ENCODE peak calls at places on chromosomes 16 and 17, in ten cellular contexts. One of them, this sample, is unnamed. For H3K4me1 and H3K9me3, the result is how much of the 10 kb centered on the place peaks cover.

GRCh38 chr16:27515874-27516353 is 33.8 kb downstream of the GTF3C1 start:
- DNase-seq in right cardiac atrium: no peak
- DNase-seq in tibial nerve: no peak
- DNase-seq in A549: peak
- DNase-seq in fibroblast of lung: no peak
- DNase-seq in PC-9: peak
- DNase-seq in heart right ventricle: peak
- DNase-seq in right atrium auricular region: no peak
- DNase-seq in stomach: peak
- DNase-seq in vagina: no peak
- DNase-seq in this sample: no peak

GRCh38 chr16:23134274-23134673 is 15.0 kb downstream of the USP31 start:
- DNase-seq in right cardiac atrium: peak
- DNase-seq in tibial nerve: no peak
- DNase-seq in A549: no peak
- DNase-seq in fibroblast of lung: no peak
- DNase-seq in PC-9: no peak
- DNase-seq in heart right ventricle: peak
- DNase-seq in right atrium auricular region: no peak
- DNase-seq in stomach: no peak
- DNase-seq in vagina: no peak
- DNase-seq in this sample: no peak

GRCh38 chr16:72036098-72036497 is 18.2 kb upstream of the HP start:
- DNase-seq in right cardiac atrium: no peak
- DNase-seq in tibial nerve: no peak
- DNase-seq in A549: no peak
- DNase-seq in fibroblast of lung: no peak
- DNase-seq in PC-9: no peak
- DNase-seq in heart right ventricle: no peak
- DNase-seq in right atrium auricular region: no peak
- DNase-seq in stomach: no peak
- DNase-seq in vagina: no peak
- DNase-seq in this sample: no peak

GRCh38 chr17:57955183-57955952 is at the start of gene CUEDC1:
- DNase-seq in right cardiac atrium: peak
- DNase-seq in tibial nerve: peak
- DNase-seq in A549: peak
- DNase-seq in fibroblast of lung: peak
- DNase-seq in PC-9: peak
- DNase-seq in heart right ventricle: peak
- DNase-seq in right atrium auricular region: no peak
- DNase-seq in stomach: peak
- DNase-seq in vagina: no peak
- DNase-seq in this sample: peak

GRCh38 chr16:84058664-84059063 is 16.1 kb upstream of the SLC38A8 start:
- DNase-seq in right cardiac atrium: peak
- DNase-seq in tibial nerve: no peak
- DNase-seq in A549: no peak
- DNase-seq in fibroblast of lung: no peak
- DNase-seq in PC-9: no peak
- DNase-seq in heart right ventricle: no peak
- DNase-seq in right atrium auricular region: no peak
- DNase-seq in stomach: no peak
- DNase-seq in vagina: no peak
- DNase-seq in this sample: no peak

GRCh38 chr17:40561294-40561870 is 3.9 kb downstream of the CCR7 start:
- DNase-seq in right cardiac atrium: no peak
- DNase-seq in tibial nerve: no peak
- DNase-seq in A549: no peak
- DNase-seq in fibroblast of lung: no peak
- DNase-seq in PC-9: no peak
- DNase-seq in heart right ventricle: no peak
- DNase-seq in right atrium auricular region: no peak
- DNase-seq in stomach: peak
- DNase-seq in vagina: no peak
- DNase-seq in this sample: no peak

GRCh38 chr16:12252616-12253015 is 276.1 kb downstream of the SNX29 start:
- DNase-seq in right cardiac atrium: peak
- DNase-seq in tibial nerve: no peak
- DNase-seq in A549: no peak
- DNase-seq in fibroblast of lung: no peak
- DNase-seq in PC-9: no peak
- DNase-seq in heart right ventricle: no peak
- DNase-seq in right atrium auricular region: no peak
- DNase-seq in stomach: no peak
- DNase-seq in vagina: no peak
- DNase-seq in this sample: peak

GRCh38 chr17:72187544-72187943 is 66.7 kb downstream of the SOX9 start:
- DNase-seq in right cardiac atrium: peak
- DNase-seq in tibial nerve: peak
- DNase-seq in A549: no peak
- DNase-seq in fibroblast of lung: peak
- DNase-seq in PC-9: no peak
- DNase-seq in heart right ventricle: peak
- DNase-seq in right atrium auricular region: peak
- DNase-seq in stomach: peak
- DNase-seq in vagina: no peak
- DNase-seq in this sample: peak

GRCh38 chr17:74408262-74408661 is 23.6 kb upstream of the GPRC5C start:
- DNase-seq in right cardiac atrium: no peak
- DNase-seq in tibial nerve: no peak
- DNase-seq in A549: peak
- DNase-seq in fibroblast of lung: peak
- DNase-seq in PC-9: peak
- DNase-seq in heart right ventricle: no peak
- DNase-seq in right atrium auricular region: no peak
- DNase-seq in stomach: peak
- DNase-seq in vagina: no peak
- DNase-seq in this sample: peak

GRCh38 chr16:15644306-15644961 is 1.5 kb upstream of the MARF1 start:
- DNase-seq in right cardiac atrium: no peak
- DNase-seq in tibial nerve: no peak
- DNase-seq in A549: no peak
- DNase-seq in fibroblast of lung: peak
- DNase-seq in PC-9: no peak
- DNase-seq in heart right ventricle: no peak
- DNase-seq in right atrium auricular region: no peak
- DNase-seq in stomach: no peak
- DNase-seq in vagina: no peak
- DNase-seq in this sample: peak

GRCh38 chr17:62727916-62728672 is 80.0 kb downstream of the MARCHF10 start:
- DNase-seq in right cardiac atrium: no peak
- DNase-seq in tibial nerve: no peak
- DNase-seq in A549: no peak
- DNase-seq in fibroblast of lung: no peak
- DNase-seq in PC-9: no peak
- DNase-seq in heart right ventricle: no peak
- DNase-seq in right atrium auricular region: no peak
- DNase-seq in stomach: no peak
- DNase-seq in vagina: no peak
- DNase-seq in this sample: peak

GRCh38 chr16:75750516-75750915 is 24.2 kb upstream of the CPHXL start:
- DNase-seq in right cardiac atrium: no peak
- DNase-seq in tibial nerve: no peak
- DNase-seq in A549: no peak
- DNase-seq in fibroblast of lung: no peak
- DNase-seq in PC-9: no peak
- DNase-seq in heart right ventricle: no peak
- DNase-seq in right atrium auricular region: no peak
- DNase-seq in stomach: no peak
- DNase-seq in vagina: no peak
- DNase-seq in this sample: no peak

GRCh38 chr16:89709716-89710480 is 8.4 kb upstream of the SPATA2L start:
- DNase-seq in right cardiac atrium: no peak
- DNase-seq in tibial nerve: no peak
- DNase-seq in A549: no peak
- DNase-seq in fibroblast of lung: no peak
- DNase-seq in PC-9: no peak
- DNase-seq in heart right ventricle: no peak
- DNase-seq in right atrium auricular region: no peak
- DNase-seq in stomach: no peak
- DNase-seq in vagina: no peak
- DNase-seq in this sample: no peak

GRCh38 chr17:81432873-81433451 is 37.7 kb downstream of the BAHCC1 start:
- DNase-seq in right cardiac atrium: no peak
- DNase-seq in tibial nerve: no peak
- DNase-seq in A549: no peak
- DNase-seq in fibroblast of lung: no peak
- DNase-seq in PC-9: no peak
- DNase-seq in heart right ventricle: no peak
- DNase-seq in right atrium auricular region: no peak
- DNase-seq in stomach: peak
- DNase-seq in vagina: no peak
- DNase-seq in this sample: peak
- H3K27ac ChIP-seq in right cardiac atrium: no peak
- H3K27ac ChIP-seq in tibial nerve: no peak
- H3K27ac ChIP-seq in A549: no peak
- H3K27ac ChIP-seq in fibroblast of lung: no peak
- H3K27ac ChIP-seq in PC-9: no peak
- H3K27ac ChIP-seq in heart right ventricle: no peak
- H3K27ac ChIP-seq in right atrium auricular region: no peak
- H3K27ac ChIP-seq in stomach: no peak
- H3K27ac ChIP-seq in vagina: no peak
- H3K27ac ChIP-seq in this sample: no peak

GRCh38 chr16:57531635-57532220 is 4.6 kb downstream of the CCDC102A start:
- DNase-seq in right cardiac atrium: no peak
- DNase-seq in tibial nerve: no peak
- DNase-seq in A549: no peak
- DNase-seq in fibroblast of lung: no peak
- DNase-seq in PC-9: no peak
- DNase-seq in heart right ventricle: peak
- DNase-seq in right atrium auricular region: no peak
- DNase-seq in stomach: no peak
- DNase-seq in vagina: peak
- DNase-seq in this sample: no peak

GRCh38 chr16:57533618-57534336 is 2.6 kb downstream of the CCDC102A start:
- DNase-seq in right cardiac atrium: no peak
- DNase-seq in tibial nerve: no peak
- DNase-seq in A549: no peak
- DNase-seq in fibroblast of lung: no peak
- DNase-seq in PC-9: peak
- DNase-seq in heart right ventricle: peak
- DNase-seq in right atrium auricular region: no peak
- DNase-seq in stomach: peak
- DNase-seq in vagina: no peak
- DNase-seq in this sample: peak

GRCh38 chr16:57531253-57531575 is 5.2 kb downstream of the CCDC102A start:
- DNase-seq in right cardiac atrium: no peak
- DNase-seq in tibial nerve: no peak
- DNase-seq in A549: no peak
- DNase-seq in fibroblast of lung: no peak
- DNase-seq in PC-9: no peak
- DNase-seq in heart right ventricle: peak
- DNase-seq in right atrium auricular region: no peak
- DNase-seq in stomach: no peak
- DNase-seq in vagina: no peak
- DNase-seq in this sample: no peak

GRCh38 chr16:57533366-57533617 is 3.1 kb downstream of the CCDC102A start:
- DNase-seq in right cardiac atrium: no peak
- DNase-seq in tibial nerve: no peak
- DNase-seq in A549: no peak
- DNase-seq in fibroblast of lung: no peak
- DNase-seq in PC-9: no peak
- DNase-seq in heart right ventricle: peak
- DNase-seq in right atrium auricular region: no peak
- DNase-seq in stomach: no peak
- DNase-seq in vagina: peak
- DNase-seq in this sample: no peak

GRCh38 chr16:57532251-57532625 is 4.1 kb downstream of the CCDC102A start:
- DNase-seq in right cardiac atrium: no peak
- DNase-seq in tibial nerve: no peak
- DNase-seq in A549: no peak
- DNase-seq in fibroblast of lung: no peak
- DNase-seq in PC-9: no peak
- DNase-seq in heart right ventricle: no peak
- DNase-seq in right atrium auricular region: no peak
- DNase-seq in stomach: peak
- DNase-seq in vagina: peak
- DNase-seq in this sample: no peak
- H3K4me1 ChIP-seq in right cardiac atrium: under half
- H3K4me1 ChIP-seq in tibial nerve: under half
- H3K4me1 ChIP-seq in A549: half or more
- H3K4me1 ChIP-seq in fibroblast of lung: under half
- H3K4me1 ChIP-seq in PC-9: under half
- H3K4me1 ChIP-seq in heart right ventricle: under half
- H3K4me1 ChIP-seq in right atrium auricular region: under half
- H3K4me1 ChIP-seq in stomach: half or more
- H3K4me1 ChIP-seq in vagina: half or more
- H3K4me1 ChIP-seq in this sample: under half

GRCh38 chr16:35506898-35507194 is 2047.4 kb downstream of the TP53TG3F start:
- DNase-seq in right cardiac atrium: no peak
- DNase-seq in tibial nerve: no peak
- DNase-seq in A549: no peak
- DNase-seq in fibroblast of lung: no peak
- DNase-seq in PC-9: no peak
- DNase-seq in heart right ventricle: no peak
- DNase-seq in right atrium auricular region: no peak
- DNase-seq in stomach: no peak
- DNase-seq in vagina: no peak
- DNase-seq in this sample: no peak
- H3K9me3 ChIP-seq in right cardiac atrium: under half
- H3K9me3 ChIP-seq in tibial nerve: under half
- H3K9me3 ChIP-seq in A549: under half
- H3K9me3 ChIP-seq in fibroblast of lung: under half
- H3K9me3 ChIP-seq in PC-9: under half
- H3K9me3 ChIP-seq in heart right ventricle: under half
- H3K9me3 ChIP-seq in right atrium auricular region: under half
- H3K9me3 ChIP-seq in stomach: under half
- H3K9me3 ChIP-seq in vagina: under half
- H3K9me3 ChIP-seq in this sample: under half

GRCh38 chr17:1049446-1050225 is 52.7 kb downstream of the TIMM22 start:
- DNase-seq in right cardiac atrium: peak
- DNase-seq in tibial nerve: no peak
- DNase-seq in A549: no peak
- DNase-seq in fibroblast of lung: no peak
- DNase-seq in PC-9: no peak
- DNase-seq in heart right ventricle: no peak
- DNase-seq in right atrium auricular region: no peak
- DNase-seq in stomach: no peak
- DNase-seq in vagina: no peak
- DNase-seq in this sample: no peak

GRCh38 chr17:1045456-1045855 is 48.5 kb downstream of the TIMM22 start:
- DNase-seq in right cardiac atrium: peak
- DNase-seq in tibial nerve: no peak
- DNase-seq in A549: no peak
- DNase-seq in fibroblast of lung: no peak
- DNase-seq in PC-9: no peak
- DNase-seq in heart right ventricle: no peak
- DNase-seq in right atrium auricular region: no peak
- DNase-seq in stomach: no peak
- DNase-seq in vagina: no peak
- DNase-seq in this sample: no peak

GRCh38 chr17:1047886-1048470 is 51.0 kb downstream of the TIMM22 start:
- DNase-seq in right cardiac atrium: peak
- DNase-seq in tibial nerve: no peak
- DNase-seq in A549: no peak
- DNase-seq in fibroblast of lung: no peak
- DNase-seq in PC-9: no peak
- DNase-seq in heart right ventricle: no peak
- DNase-seq in right atrium auricular region: no peak
- DNase-seq in stomach: no peak
- DNase-seq in vagina: no peak
- DNase-seq in this sample: no peak

GRCh38 chr17:1050246-1050995 is 53.5 kb downstream of the TIMM22 start:
- DNase-seq in right cardiac atrium: peak
- DNase-seq in tibial nerve: no peak
- DNase-seq in A549: no peak
- DNase-seq in fibroblast of lung: no peak
- DNase-seq in PC-9: no peak
- DNase-seq in heart right ventricle: no peak
- DNase-seq in right atrium auricular region: no peak
- DNase-seq in stomach: no peak
- DNase-seq in vagina: no peak
- DNase-seq in this sample: no peak

GRCh38 chr17:1047177-1047885 is 50.4 kb downstream of the TIMM22 start:
- DNase-seq in right cardiac atrium: peak
- DNase-seq in tibial nerve: no peak
- DNase-seq in A549: no peak
- DNase-seq in fibroblast of lung: peak
- DNase-seq in PC-9: no peak
- DNase-seq in heart right ventricle: peak
- DNase-seq in right atrium auricular region: peak
- DNase-seq in stomach: no peak
- DNase-seq in vagina: no peak
- DNase-seq in this sample: no peak
- H3K27ac ChIP-seq in right cardiac atrium: peak
- H3K27ac ChIP-seq in tibial nerve: no peak
- H3K27ac ChIP-seq in A549: no peak
- H3K27ac ChIP-seq in fibroblast of lung: no peak
- H3K27ac ChIP-seq in PC-9: no peak
- H3K27ac ChIP-seq in heart right ventricle: peak
- H3K27ac ChIP-seq in right atrium auricular region: peak
- H3K27ac ChIP-seq in stomach: peak
- H3K27ac ChIP-seq in vagina: peak
- H3K27ac ChIP-seq in this sample: no peak

This sample was measured in SJCRH30.